ENCODE peak calls at places on chromosome 1, in eight cellular contexts. Z is KG1; Y is activated T-cell treated with anti-CD3 and anti-CD28 coated beads for 24 hours; N is activated CD4-positive, alpha-beta T cell treated with anti-CD3 and anti-CD28 coated beads, Interleukin-2, amount 50 U/mL, for 48 hours; U is T-helper 9 cell; H is epithelial cell of esophagus; K is AG04450; I is astrocyte of the spinal cord. S is an unnamed sample.

GRCh38 chr1:53551428-53551995 is 92.3 kb downstream of the DMRTB1 start:
- DNase-seq in Z (no peak), Y (no peak), N (no peak), U (no peak), H (no peak), K (no peak), I (no peak), S (no peak)

GRCh38 chr1:214977133-214977532 is 105.4 kb upstream of the KCNK2 start:
- DNase-seq in Z (no peak), Y (no peak), N (no peak), U (no peak), H (no peak), K (no peak), I (peak; percentile 78), S (no peak)

GRCh38 chr1:145788580-145788979 is 35.3 kb downstream of the RNF115 start:
- DNase-seq in Z (no peak), Y (no peak), N (no peak), U (no peak), H (no peak), K (no peak), I (no peak), S (no peak)

GRCh38 chr1:147669475-147670318 is 627 bp downstream of the ACP6 start:
- DNase-seq in Z (peak; percentile 44), Y (peak; percentile 11), N (peak; percentile 50), U (peak; percentile 16), H (peak; percentile 78), K (no peak), I (peak; percentile 50), S (peak; percentile 17)

GRCh38 chr1:232226197-232226681 is 403.7 kb downstream of the SIPA1L2 start:
- DNase-seq in Z (no peak), Y (no peak), N (peak; percentile 3), U (no peak), H (peak; percentile 77), K (peak; percentile 20), I (peak; percentile 72), S (peak; percentile 68)

GRCh38 chr1:182707116-182707515 is 22.7 kb upstream of the RGS8 start:
- DNase-seq in Z (no peak), Y (no peak), N (no peak), U (no peak), H (no peak), K (no peak), I (peak; percentile 45), S (no peak)

GRCh38 chr1:2022063-2022770 is 3.1 kb downstream of the GABRD start:
- DNase-seq in Z (no peak), Y (no peak), N (no peak), U (no peak), H (no peak), K (no peak), I (no peak), S (no peak)

GRCh38 chr1:97004054-97004453 is 282.5 kb downstream of the PTBP2 start:
- DNase-seq in Z (no peak), Y (no peak), N (no peak), U (no peak), H (no peak), K (no peak), I (peak; percentile 53), S (no peak)

GRCh38 chr1:236810018-236810417 is 14.9 kb downstream of the MTR start:
- DNase-seq in Z (no peak), Y (no peak), N (no peak), U (no peak), H (no peak), K (no peak), I (no peak), S (no peak)

GRCh38 chr1:18773753-18774152 is 85.7 kb downstream of the TAS1R2 start:
- DNase-seq in Z (no peak), Y (no peak), N (no peak), U (no peak), H (no peak), K (no peak), I (no peak), S (no peak)